ENCODE peak calls at places on chromosomes 6 and 20, in nine cellular contexts. I is CD4-positive, alpha-beta memory T cell; C is GM10248; B is GOT3; X is amygdala; L is stimulated activated CD4-positive, alpha-beta T cell treated with anti-CD3 and anti-CD28 coated beads, Interleukin-2, amount 100 ng/mL, for 48 hours; R is cardiac muscle cell; V is non-pigmented ciliary epithelial cell; J is astrocyte of the spinal cord. A is an unnamed sample.

GRCh38 chr20:41837669-41838224 is 219.6 kb upstream of the CHD6 start:
- DNase-seq in L (no peak), R (no peak), X (no peak), V (no peak), J (no peak), C (no peak), B (no peak), I (no peak), A (no peak)

GRCh38 chr6:9272671-9273070 is 837.3 kb upstream of the SLC35B3 start:
- DNase-seq in R (no peak), I (no peak), X (no peak), V (no peak), C (no peak), L (no peak), J (no peak), B (no peak), A (no peak)

GRCh38 chr6:18350271-18350670 is 36.9 kb upstream of the RNF144B start:
- DNase-seq in B (no peak), X (no peak), C (no peak), R (peak), L (no peak), J (no peak), V (no peak), I (no peak), A (no peak)

GRCh38 chr6:13328076-13328874 is at the start of gene TBC1D7:
- DNase-seq in B (peak), I (peak), J (peak), V (no peak), X (peak), C (peak), R (peak), L (peak), A (peak)

GRCh38 chr6:30556964-30557682 is at the start of gene PRR3:
- DNase-seq in R (peak), V (no peak), J (peak), L (peak), C (peak), X (peak), B (peak), I (no peak), A (peak)

GRCh38 chr6:73703514-73703913 is 7.5 kb downstream of the CD109 start:
- DNase-seq in R (no peak), C (no peak), J (no peak), V (no peak), X (no peak), I (no peak), B (no peak), L (no peak), A (no peak)

GRCh38 chr20:9093203-9093962 is 24.5 kb downstream of the PLCB4 start:
- DNase-seq in C (no peak), X (no peak), I (no peak), L (no peak), V (no peak), R (no peak), J (no peak), B (no peak), A (no peak)

GRCh38 chr20:35248641-35249475 is 22.4 kb downstream of the MMP24 start:
- DNase-seq in L (no peak), V (no peak), I (no peak), B (no peak), J (no peak), X (no peak), R (no peak), C (no peak), A (no peak)

GRCh38 chr20:21522479-21523397 is 8.9 kb upstream of the NKX2-2 start:
- DNase-seq in R (no peak), B (no peak), I (no peak), V (no peak), X (peak), C (no peak), L (no peak), J (no peak), A (no peak)

GRCh38 chr20:23753589-23753988 is 2.9 kb upstream of the CST1 start:
- DNase-seq in X (no peak), V (no peak), L (no peak), I (no peak), R (no peak), J (no peak), B (no peak), C (no peak), A (no peak)

GRCh38 chr6:146551545-146551944 is 7.9 kb downstream of the RAB32 start:
- DNase-seq in B (no peak), C (no peak), X (no peak), L (no peak), I (no peak), V (no peak), R (no peak), J (no peak), A (no peak)

GRCh38 chr20:40714109-40714508 is 25.1 kb upstream of the MAFB start:
- DNase-seq in C (no peak), B (no peak), X (no peak), I (no peak), R (no peak), V (no peak), J (no peak), L (no peak), A (no peak)

GRCh38 chr20:57450419-57450818 is 59.2 kb downstream of the RBM38 start:
- DNase-seq in B (no peak), C (peak), X (no peak), I (no peak), J (no peak), V (no peak), R (peak), L (no peak), A (no peak)

GRCh38 chr6:55433446-55434130 is 106.3 kb downstream of the GFRAL start:
- DNase-seq in V (no peak), I (no peak), X (no peak), C (no peak), J (peak), B (no peak), L (no peak), R (peak), A (peak)

GRCh38 chr6:161254754-161255253 is 19.1 kb downstream of the AGPAT4 start:
- DNase-seq in J (peak), L (no peak), X (no peak), V (no peak), I (no peak), C (no peak), B (no peak), R (peak), A (no peak)

GRCh38 chr6:51812231-51812630 is 275.2 kb downstream of the PKHD1 start:
- DNase-seq in B (no peak), I (no peak), X (no peak), J (no peak), R (no peak), V (no peak), L (no peak), C (no peak), A (no peak)

GRCh38 chr6:139150915-139151314 is 16.0 kb downstream of the HECA start:
- DNase-seq in C (no peak), V (no peak), I (no peak), X (no peak), R (no peak), J (no peak), B (no peak), L (no peak), A (no peak)

GRCh38 chr6:137522399-137522798 is 28.2 kb upstream of the OLIG3 start:
- DNase-seq in V (no peak), I (no peak), B (no peak), R (peak), L (no peak), J (no peak), C (no peak), X (no peak), A (no peak)

GRCh38 chr6:118668761-118669411 is 17.5 kb upstream of the CEP85L start:
- DNase-seq in I (no peak), V (peak), X (no peak), L (no peak), C (no peak), R (peak), B (no peak), J (peak), A (no peak)

GRCh38 chr6:166486536-166486880 is 100.0 kb downstream of the RAMACL start:
- DNase-seq in V (no peak), X (no peak), J (no peak), R (no peak), C (no peak), L (no peak), I (no peak), B (no peak), A (no peak)

GRCh38 chr20:44467289-44467883 is 8.3 kb upstream of the TTPAL start:
- DNase-seq in V (no peak), J (peak), B (no peak), R (peak), I (no peak), C (no peak), X (no peak), L (no peak), A (no peak)

GRCh38 chr6:42693725-42694323 is 28.6 kb downstream of the PRPH2 start:
- DNase-seq in J (no peak), I (peak), R (no peak), X (no peak), C (no peak), L (no peak), B (no peak), V (no peak), A (no peak)

A was measured in neuronal stem cell.